ENCODE peak calls at places on chromosomes 13 and 19, in seven cellular contexts. Z is heart right ventricle; K is CD4-positive, CD25-positive, alpha-beta regulatory T cell; S is breast epithelium; W is DND-41; R is HL-60; X is spleen. I is an unnamed sample.

GRCh38 chr13:45219938-45220375 is 19.1 kb upstream of the KCTD4 start:
- DNase-seq in Z (no peak), K (no peak), S (no peak), W (no peak), R (no peak), X (no peak), I (no peak)

GRCh38 chr13:77579971-77580370 is 44.5 kb downstream of the SCEL start:
- DNase-seq in Z (no peak), K (no peak), S (no peak), W (no peak), R (no peak), X (no peak), I (no peak)

GRCh38 chr19:54252845-54253244 is 4.2 kb downstream of the LILRB5 start:
- DNase-seq in Z (no peak), K (no peak), S (no peak), W (no peak), R (no peak), X (no peak), I (no peak)

GRCh38 chr13:47459512-47459911 is 541.6 kb downstream of the SUCLA2 start:
- DNase-seq in Z (no peak), K (no peak), S (no peak), W (no peak), R (no peak), X (no peak), I (no peak)

GRCh38 chr19:45515081-45515624 is 7.9 kb downstream of the VASP start:
- DNase-seq in Z (peak; percentile 65), K (no peak), S (no peak), W (no peak), R (peak; percentile 98), X (peak; percentile 90), I (no peak)

GRCh38 chr19:8131517-8131916 is 17.9 kb downstream of the FBN3 start:
- DNase-seq in Z (no peak), K (no peak), S (no peak), W (no peak), R (no peak), X (no peak), I (no peak)

GRCh38 chr13:33642374-33643065 is 175.4 kb upstream of the RFC3 start:
- DNase-seq in Z (peak; percentile 56), K (no peak), S (peak; percentile 48), W (no peak), R (peak; percentile 22), X (no peak), I (no peak)

GRCh38 chr13:24500977-24501376 is 11.6 kb downstream of the PARP4 start:
- DNase-seq in Z (no peak), K (no peak), S (no peak), W (no peak), R (no peak), X (no peak), I (no peak)

GRCh38 chr13:61040180-61040579 is 375.5 kb downstream of the PCDH20 start:
- DNase-seq in Z (no peak), K (no peak), S (no peak), W (peak; percentile 26), R (no peak), X (no peak), I (no peak)

GRCh38 chr19:49690656-49691242 is at the start of gene CPT1C:
- DNase-seq in Z (peak; percentile 87), K (peak; percentile 37), S (peak; percentile 74), W (no peak), R (no peak), X (peak; percentile 83), I (peak; percentile 25)

GRCh38 chr19:28486934-28487333 is 726.0 kb downstream of the UQCRFS1 start:
- DNase-seq in Z (no peak), K (no peak), S (no peak), W (peak; percentile 41), R (no peak), X (peak; percentile 24), I (no peak)

GRCh38 chr13:76330216-76330615 is 556.0 kb downstream of the KCTD12 start:
- DNase-seq in Z (no peak), K (no peak), S (no peak), W (no peak), R (no peak), X (no peak), I (no peak)

GRCh38 chr13:77225946-77226345 is 100.9 kb downstream of the MYCBP2 start:
- DNase-seq in Z (no peak), K (no peak), S (no peak), W (no peak), R (no peak), X (no peak), I (no peak)

GRCh38 chr19:47417107-47417745 is 2.1 kb downstream of the MEIS3 start:
- DNase-seq in Z (no peak), K (no peak), S (no peak), W (no peak), R (no peak), X (no peak), I (no peak)

GRCh38 chr19:47413941-47414340 is 5.4 kb downstream of the MEIS3 start:
- DNase-seq in Z (no peak), K (no peak), S (no peak), W (no peak), R (no peak), X (no peak), I (no peak)

GRCh38 chr19:47416667-47417033 is 2.7 kb downstream of the MEIS3 start:
- DNase-seq in Z (no peak), K (no peak), S (no peak), W (no peak), R (no peak), X (no peak), I (no peak)

GRCh38 chr19:47415953-47416666 is 3.2 kb downstream of the MEIS3 start:
- DNase-seq in Z (no peak), K (no peak), S (no peak), W (no peak), R (no peak), X (no peak), I (no peak)

DNA sequence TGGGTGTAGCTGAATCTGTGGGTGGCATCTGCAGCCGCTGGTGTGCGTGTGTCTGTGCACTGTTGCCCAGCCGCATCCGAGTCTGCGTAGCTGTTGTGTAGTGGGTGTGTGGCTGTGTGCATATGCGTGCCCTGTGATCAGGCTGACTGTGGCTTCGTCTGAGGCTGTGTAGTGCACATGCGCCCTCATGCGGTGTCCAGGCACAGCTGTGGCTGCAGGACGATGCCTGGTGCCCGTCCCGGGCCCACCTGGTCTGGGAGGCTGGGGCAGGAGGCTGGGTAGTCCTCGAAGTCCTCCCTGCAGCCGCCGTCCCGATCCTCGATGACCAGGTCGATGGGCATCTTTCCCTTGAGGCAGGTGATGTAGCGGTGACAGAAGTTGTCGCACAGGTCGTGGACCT is 4.9 kb downstream of the MEIS3 start:
- DNase-seq in Z (no peak), K (no peak), S (no peak), W (no peak), R (peak; percentile 63), X (no peak), I (no peak)
- H3K27me3 ChIP-seq in Z (peaks cover 37% of the 10 kb centered on the region), K (peaks cover 8% of the 10 kb centered on the region), S (peaks cover 6% of the 10 kb centered on the region), W (peaks cover 2% of the 10 kb centered on the region), R (peaks cover 46% of the 10 kb centered on the region), X (peaks cover 35% of the 10 kb centered on the region), I (peaks cover 29% of the 10 kb centered on the region)

GRCh38 chr19:1449467-1450442 is at the start of gene APC2:
- DNase-seq in Z (no peak), K (peak; percentile 36), S (no peak), W (peak; percentile 57), R (no peak), X (no peak), I (no peak)
- H3K27me3 ChIP-seq in Z (peaks cover 94% of the 10 kb centered on the region), K (peaks cover 16% of the 10 kb centered on the region), S (peaks cover 83% of the 10 kb centered on the region), W (peaks cover 7% of the 10 kb centered on the region), R (peaks cover 74% of the 10 kb centered on the region), X (peaks cover 91% of the 10 kb centered on the region), I (peaks cover 64% of the 10 kb centered on the region)

GRCh38 chr19:30156646-30157045 is 214.6 kb downstream of the URI1 start:
- DNase-seq in Z (no peak), K (no peak), S (no peak), W (no peak), R (no peak), X (no peak), I (no peak)
- H3K27me3 ChIP-seq in Z (no peaks in the 10 kb centered on the region), K (no peaks in the 10 kb centered on the region), S (no peaks in the 10 kb centered on the region), W (peaks cover 3% of the 10 kb centered on the region), R (no peaks in the 10 kb centered on the region), X (no peaks in the 10 kb centered on the region), I (no peaks in the 10 kb centered on the region)

DNA sequence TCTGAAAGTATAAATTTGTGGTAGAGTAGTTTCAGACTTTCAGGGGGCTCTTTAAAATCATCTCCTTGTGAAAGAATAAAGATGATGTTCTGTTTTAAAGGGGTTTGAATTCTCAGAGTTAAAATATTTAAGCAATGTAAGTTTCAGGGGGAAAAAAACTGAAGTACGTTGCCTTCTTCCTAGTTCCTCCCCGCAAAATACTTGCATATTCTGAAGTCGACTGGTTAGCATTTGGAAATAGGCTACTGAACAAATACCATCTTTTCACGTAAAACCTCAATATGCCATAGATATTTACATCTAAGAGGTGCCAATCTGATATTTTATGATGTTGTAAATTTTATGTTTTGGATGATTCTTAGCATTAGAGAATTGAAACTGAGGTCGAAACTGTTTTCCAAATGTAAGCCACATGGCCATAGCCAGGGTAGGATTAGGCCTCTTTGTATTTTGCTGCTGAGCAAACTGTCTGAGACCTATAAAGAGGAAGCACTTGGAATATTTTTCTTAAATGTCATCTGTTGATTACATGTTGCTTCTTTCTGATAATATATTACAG is 138.3 kb downstream of the FLT1 start:
- DNase-seq in Z (no peak), K (no peak), S (no peak), W (no peak), R (no peak), X (no peak), I (no peak)
- H3K27me3 ChIP-seq in Z (no peaks in the 10 kb centered on the region), K (no peaks in the 10 kb centered on the region), S (no peaks in the 10 kb centered on the region), W (no peaks in the 10 kb centered on the region), R (peaks cover 25% of the 10 kb centered on the region), X (no peaks in the 10 kb centered on the region), I (no peaks in the 10 kb centered on the region)

I was measured in CD8-positive, alpha-beta memory T cell.